ENCODE peak calls at places on chromosomes 13 and 19, in four cellular contexts. One of them, this sample, is unnamed.

GRCh38 chr13:49240017-49240416 is 7.7 kb upstream of the CDADC1 start:
- DNase-seq in right atrium auricular region: no peak
- DNase-seq in breast epithelium: no peak
- DNase-seq in osteocyte: no peak
- DNase-seq in this sample: no peak

GRCh38 chr19:55585658-55586339 is 5.2 kb upstream of the ZNF579 start:
- DNase-seq in osteocyte: peak
- DNase-seq in right atrium auricular region: peak
- DNase-seq in breast epithelium: no peak
- DNase-seq in this sample: no peak

GRCh38 chr19:41691268-41691970 is 3.3 kb upstream of the CEACAM7 start:
- DNase-seq in osteocyte: no peak
- DNase-seq in right atrium auricular region: peak
- DNase-seq in breast epithelium: no peak
- DNase-seq in this sample: no peak

GRCh38 chr13:36353001-36353400 is 6.8 kb upstream of the SPART start:
- DNase-seq in osteocyte: no peak
- DNase-seq in right atrium auricular region: no peak
- DNase-seq in breast epithelium: no peak
- DNase-seq in this sample: no peak

GRCh38 chr13:28659611-28659970 is 661 bp downstream of the POMP start:
- DNase-seq in osteocyte: no peak
- DNase-seq in breast epithelium: no peak
- DNase-seq in right atrium auricular region: no peak
- DNase-seq in this sample: no peak

GRCh38 chr19:23410155-23410554 is 14.9 kb upstream of the ZNF91 start:
- DNase-seq in breast epithelium: no peak
- DNase-seq in osteocyte: no peak
- DNase-seq in right atrium auricular region: no peak
- DNase-seq in this sample: peak

GRCh38 chr13:24629320-24629719 is 50.9 kb upstream of the ATP12A start:
- DNase-seq in breast epithelium: no peak
- DNase-seq in right atrium auricular region: no peak
- DNase-seq in osteocyte: no peak
- DNase-seq in this sample: no peak

GRCh38 chr13:49620170-49620621 is 8.1 kb upstream of the ARL11 start:
- DNase-seq in breast epithelium: no peak
- DNase-seq in osteocyte: no peak
- DNase-seq in right atrium auricular region: no peak
- DNase-seq in this sample: no peak

GRCh38 chr19:13817615-13818371 is 22.6 kb downstream of the ZSWIM4 start:
- DNase-seq in right atrium auricular region: no peak
- DNase-seq in osteocyte: no peak
- DNase-seq in breast epithelium: no peak
- DNase-seq in this sample: no peak

GRCh38 chr13:41458939-41459753 is 1.8 kb downstream of the RGCC start:
- DNase-seq in breast epithelium: no peak
- DNase-seq in osteocyte: no peak
- DNase-seq in right atrium auricular region: no peak
- DNase-seq in this sample: no peak

GRCh38 chr13:102693781-102694180 is 1.1 kb downstream of the METTL21C start:
- DNase-seq in osteocyte: no peak
- DNase-seq in right atrium auricular region: no peak
- DNase-seq in breast epithelium: no peak
- DNase-seq in this sample: no peak

GRCh38 chr19:584240-585001 is 5.3 kb upstream of the HCN2 start:
- DNase-seq in right atrium auricular region: no peak
- DNase-seq in breast epithelium: no peak
- DNase-seq in osteocyte: no peak
- DNase-seq in this sample: no peak

GRCh38 chr19:38640368-38640767 is 7.1 kb upstream of the ACTN4 start:
- DNase-seq in breast epithelium: no peak
- DNase-seq in right atrium auricular region: no peak
- DNase-seq in osteocyte: no peak
- DNase-seq in this sample: no peak

GRCh38 chr13:77176350-77176749 is 149.4 kb upstream of the FBXL3 start:
- DNase-seq in breast epithelium: no peak
- DNase-seq in osteocyte: no peak
- DNase-seq in right atrium auricular region: no peak
- DNase-seq in this sample: no peak

GRCh38 chr19:51551673-51552440 is 19.2 kb upstream of the ZNF175 start:
- DNase-seq in right atrium auricular region: no peak
- DNase-seq in breast epithelium: peak
- DNase-seq in osteocyte: no peak
- DNase-seq in this sample: no peak

GRCh38 chr13:74036373-74036772 is 97.8 kb downstream of the KLF12 start:
- DNase-seq in right atrium auricular region: no peak
- DNase-seq in osteocyte: no peak
- DNase-seq in breast epithelium: peak
- DNase-seq in this sample: no peak

GRCh38 chr19:42255766-42256750 is 1.1 kb upstream of the ERF start:
- DNase-seq in right atrium auricular region: no peak
- DNase-seq in osteocyte: no peak
- DNase-seq in breast epithelium: no peak
- DNase-seq in this sample: peak

GRCh38 chr13:68888832-68889231 is 1218.8 kb upstream of the ATXN8OS start:
- DNase-seq in osteocyte: no peak
- DNase-seq in breast epithelium: no peak
- DNase-seq in right atrium auricular region: no peak
- DNase-seq in this sample: no peak

GRCh38 chr13:48571121-48571901 is 38.4 kb upstream of the RCBTB2 start:
- DNase-seq in breast epithelium: no peak
- DNase-seq in right atrium auricular region: no peak
- DNase-seq in osteocyte: peak
- DNase-seq in this sample: no peak

GRCh38 chr19:8361921-8362793 is 1.8 kb upstream of the ANGPTL4 start:
- DNase-seq in right atrium auricular region: peak
- DNase-seq in breast epithelium: peak
- DNase-seq in osteocyte: peak
- DNase-seq in this sample: peak

GRCh38 chr13:111216166-111216960 is 101.3 kb downstream of the ARHGEF7 start:
- DNase-seq in osteocyte: peak
- DNase-seq in breast epithelium: no peak
- DNase-seq in right atrium auricular region: no peak
- DNase-seq in this sample: no peak

GRCh38 chr19:18612051-18612771 is 459 bp upstream of the TMEM59L start:
- DNase-seq in osteocyte: no peak
- DNase-seq in breast epithelium: no peak
- DNase-seq in right atrium auricular region: no peak
- DNase-seq in this sample: no peak

GRCh38 chr13:45718992-45719391 is 16.9 kb downstream of the CBY2 start:
- DNase-seq in right atrium auricular region: no peak
- DNase-seq in osteocyte: no peak
- DNase-seq in breast epithelium: no peak
- DNase-seq in this sample: no peak

GRCh38 chr13:75636339-75637095 is 387 bp downstream of the LMO7 start:
- DNase-seq in osteocyte: no peak
- DNase-seq in right atrium auricular region: no peak
- DNase-seq in breast epithelium: no peak
- DNase-seq in this sample: no peak

GRCh38 chr13:112898786-112899617 is 70.0 kb upstream of the MCF2L start:
- DNase-seq in breast epithelium: peak
- DNase-seq in right atrium auricular region: no peak
- DNase-seq in osteocyte: no peak
- DNase-seq in this sample: no peak

GRCh38 chr19:39438270-39438934 is 2.7 kb upstream of the RPS16 start:
- DNase-seq in right atrium auricular region: no peak
- DNase-seq in osteocyte: no peak
- DNase-seq in breast epithelium: no peak
- DNase-seq in this sample: no peak

GRCh38 chr19:11881151-11881800 is 6.3 kb upstream of the ZNF69 start:
- DNase-seq in osteocyte: no peak
- DNase-seq in breast epithelium: peak
- DNase-seq in right atrium auricular region: peak
- DNase-seq in this sample: no peak

GRCh38 chr13:23788459-23788858 is 100.7 kb downstream of the MIPEP start:
- DNase-seq in breast epithelium: no peak
- DNase-seq in osteocyte: no peak
- DNase-seq in right atrium auricular region: no peak
- DNase-seq in this sample: no peak

GRCh38 chr19:10593820-10594637 is 6.9 kb upstream of the AP1M2 start:
- DNase-seq in breast epithelium: no peak
- DNase-seq in osteocyte: no peak
- DNase-seq in right atrium auricular region: peak
- DNase-seq in this sample: no peak

GRCh38 chr13:100809856-100810255 is 135.3 kb upstream of the TMTC4 start:
- DNase-seq in right atrium auricular region: no peak
- DNase-seq in breast epithelium: no peak
- DNase-seq in osteocyte: no peak
- DNase-seq in this sample: no peak

GRCh38 chr19:55689366-55690108 is 14.5 kb downstream of the EPN1 start:
- DNase-seq in breast epithelium: peak
- DNase-seq in right atrium auricular region: no peak
- DNase-seq in osteocyte: no peak
- DNase-seq in this sample: no peak

GRCh38 chr19:17866312-17867012 is 5.3 kb upstream of the SLC5A5 start:
- DNase-seq in right atrium auricular region: no peak
- DNase-seq in breast epithelium: no peak
- DNase-seq in osteocyte: no peak
- DNase-seq in this sample: no peak

GRCh38 chr19:33110201-33110910 is 21.6 kb upstream of the WDR88 start:
- DNase-seq in right atrium auricular region: no peak
- DNase-seq in osteocyte: no peak
- DNase-seq in breast epithelium: no peak
- DNase-seq in this sample: no peak

GRCh38 chr13:40190656-40191100 is 475.8 kb downstream of the FOXO1 start:
- DNase-seq in right atrium auricular region: peak
- DNase-seq in osteocyte: no peak
- DNase-seq in breast epithelium: no peak
- DNase-seq in this sample: peak

GRCh38 chr19:50158577-50158976 is 4.5 kb downstream of the IZUMO2 start:
- DNase-seq in right atrium auricular region: no peak
- DNase-seq in osteocyte: no peak
- DNase-seq in breast epithelium: no peak
- DNase-seq in this sample: no peak

GRCh38 chr13:74990992-74991391 is 491.0 kb downstream of the TBC1D4 start:
- DNase-seq in osteocyte: no peak
- DNase-seq in right atrium auricular region: no peak
- DNase-seq in breast epithelium: no peak
- DNase-seq in this sample: no peak

GRCh38 chr19:2269244-2270156 is 12.5 kb downstream of the PEAK3 start:
- DNase-seq in right atrium auricular region: peak
- DNase-seq in breast epithelium: peak
- DNase-seq in osteocyte: peak
- DNase-seq in this sample: peak
- TF ChIP-seq CTCF in right atrium auricular region: no peak
- TF ChIP-seq CTCF in breast epithelium: peak
- TF ChIP-seq CTCF in osteocyte: peak
- TF ChIP-seq CTCF in this sample: no peak

DNA sequence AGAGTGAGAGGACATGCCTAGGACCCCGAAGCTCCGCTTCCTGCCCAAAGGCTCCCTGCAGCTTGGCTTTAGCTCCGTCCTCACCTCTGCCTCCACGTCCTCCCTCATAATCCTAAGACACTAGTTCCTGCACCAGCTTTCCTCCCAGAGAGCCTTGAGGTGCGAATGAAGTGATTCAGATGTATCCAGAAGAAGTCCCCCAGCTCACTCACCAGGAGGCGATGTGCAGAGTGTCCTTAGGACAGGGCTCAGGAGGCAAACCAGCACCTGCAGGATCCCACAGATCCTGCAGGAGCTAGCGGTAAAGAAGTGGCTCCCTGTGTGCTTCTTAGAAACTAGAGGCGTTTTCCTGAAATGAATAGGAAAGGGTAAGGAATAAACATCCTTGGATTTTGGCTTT is 109.7 kb downstream of the HSPH1 start:
- DNase-seq in breast epithelium: no peak
- DNase-seq in right atrium auricular region: no peak
- DNase-seq in osteocyte: no peak
- DNase-seq in this sample: peak
- TF ChIP-seq CTCF in breast epithelium: no peak
- TF ChIP-seq CTCF in right atrium auricular region: no peak
- TF ChIP-seq CTCF in osteocyte: no peak
- TF ChIP-seq CTCF in this sample: no peak

DNA sequence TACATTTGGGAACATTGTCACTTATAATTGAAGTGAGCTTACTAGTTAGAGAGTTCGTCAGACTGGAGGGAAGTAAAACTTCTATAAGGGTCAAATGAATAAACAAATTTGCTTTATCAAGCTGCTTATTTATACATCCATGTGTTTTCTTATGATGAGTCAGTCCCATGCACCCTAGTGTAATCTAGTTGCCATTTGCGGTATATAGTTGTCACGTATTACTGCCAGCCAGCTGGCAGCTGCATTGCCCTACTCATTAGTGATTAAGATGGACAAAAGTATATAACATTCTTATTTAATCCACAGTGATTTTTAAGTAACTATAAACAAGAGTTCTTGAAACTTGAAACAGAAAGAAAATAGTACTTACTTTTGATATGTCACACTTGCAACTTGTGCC is 182.4 kb downstream of the GPC6 start:
- DNase-seq in right atrium auricular region: no peak
- DNase-seq in osteocyte: no peak
- DNase-seq in breast epithelium: no peak
- DNase-seq in this sample: no peak
- TF ChIP-seq CTCF in right atrium auricular region: no peak
- TF ChIP-seq CTCF in osteocyte: no peak
- TF ChIP-seq CTCF in breast epithelium: no peak
- TF ChIP-seq CTCF in this sample: no peak

GRCh38 chr13:26718872-26719271 is 41.7 kb downstream of the GPR12 start:
- DNase-seq in breast epithelium: no peak
- DNase-seq in osteocyte: no peak
- DNase-seq in right atrium auricular region: no peak
- DNase-seq in this sample: peak

GRCh38 chr13:26718146-26718545 is 42.4 kb downstream of the GPR12 start:
- DNase-seq in osteocyte: peak
- DNase-seq in right atrium auricular region: peak
- DNase-seq in breast epithelium: no peak
- DNase-seq in this sample: peak

GRCh38 chr13:26721251-26721939 is 39.2 kb downstream of the GPR12 start:
- DNase-seq in right atrium auricular region: peak
- DNase-seq in breast epithelium: no peak
- DNase-seq in osteocyte: peak
- DNase-seq in this sample: peak

GRCh38 chr13:26716984-26717383 is 43.6 kb downstream of the GPR12 start:
- DNase-seq in right atrium auricular region: peak
- DNase-seq in osteocyte: peak
- DNase-seq in breast epithelium: no peak
- DNase-seq in this sample: peak

DNA sequence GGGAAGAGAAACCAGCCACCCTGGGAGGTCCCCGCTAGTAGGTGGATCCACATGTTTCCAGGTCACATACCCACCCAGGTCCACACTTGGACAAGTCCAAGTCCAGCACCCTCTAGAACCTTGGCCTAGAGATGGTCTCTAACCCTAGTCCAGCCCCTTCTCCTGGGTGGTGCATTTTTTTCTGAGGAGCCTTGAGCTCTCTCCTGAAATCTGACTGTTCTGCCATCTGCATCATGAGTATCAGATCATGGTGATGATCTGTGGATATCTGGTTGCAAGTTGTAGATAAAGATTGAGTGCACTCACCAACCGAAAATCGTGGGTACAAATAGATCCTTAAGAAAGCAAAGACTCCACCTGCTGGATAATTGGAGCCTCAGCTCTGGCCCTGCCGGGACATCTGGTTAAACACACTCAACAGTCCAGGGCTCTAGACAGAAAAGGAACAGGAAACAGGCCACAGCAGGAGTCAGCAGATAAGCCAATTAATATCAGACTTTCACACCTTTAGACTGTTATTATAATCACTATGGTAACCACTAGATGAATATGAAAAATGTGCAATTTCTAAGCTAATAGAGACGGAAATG is 41.1 kb downstream of the GPR12 start:
- DNase-seq in breast epithelium: no peak
- DNase-seq in osteocyte: peak
- DNase-seq in right atrium auricular region: peak
- DNase-seq in this sample: peak
- TF ChIP-seq CTCF in breast epithelium: no peak
- TF ChIP-seq CTCF in osteocyte: peak
- TF ChIP-seq CTCF in right atrium auricular region: no peak
- TF ChIP-seq CTCF in this sample: no peak